ENCODE peak calls at places on chromosomes 16 and 17, in five cellular contexts. Q is stimulated activated CD8-positive, alpha-beta memory T cell treated with anti-CD3 and anti-CD28 coated beads, Interleukin-12 subunit alpha, Interleukin-12 subunit beta, amount 100 ng/mL, for 1 hour; K is putamen; C is activated CD4-positive, alpha-beta T cell treated with anti-CD3 and anti-CD28 coated beads for 48 hours; J is nephron progenitor cell. G is an unnamed sample.

GRCh38 chr17:77424585-77425344 is 284.0 kb downstream of the SEC14L1 start:
- DNase-seq in Q (no peak), K (peak), C (no peak), J (peak), G (no peak)

GRCh38 chr17:59329558-59330313 is 1.7 kb upstream of the YPEL2 start:
- DNase-seq in Q (peak), C (peak), J (peak), K (peak), G (peak)

GRCh38 chr17:83182620-83183063 is 103.2 kb downstream of the METRNL start:
- DNase-seq in K (no peak), C (no peak), Q (no peak), J (peak), G (no peak)

GRCh38 chr16:66751135-66751991 is at the start of gene DYNC1LI2:
- DNase-seq in J (peak), Q (peak), K (peak), C (peak), G (peak)

GRCh38 chr16:80996688-80997138 is 10.0 kb downstream of the CMC2 start:
- DNase-seq in J (no peak), K (no peak), C (no peak), Q (no peak), G (no peak)

GRCh38 chr17:81494984-81495383 is 17.6 kb downstream of the ACTG1 start:
- DNase-seq in J (no peak), K (peak), C (no peak), Q (no peak), G (peak)

GRCh38 chr17:12985431-12986285 is 32.2 kb downstream of the ELAC2 start:
- DNase-seq in C (no peak), K (peak), J (no peak), Q (no peak), G (no peak)

GRCh38 chr17:1179112-1179634 is 608 bp downstream of the ABR start:
- DNase-seq in J (no peak), C (no peak), K (no peak), Q (no peak), G (no peak)

GRCh38 chr17:72120878-72121163 is at the start of gene SOX9:
- DNase-seq in Q (no peak), C (no peak), K (peak), J (peak), G (peak)

GRCh38 chr17:55067697-55068439 is 99.3 kb downstream of the STXBP4 start:
- DNase-seq in K (no peak), Q (no peak), J (no peak), C (no peak), G (no peak)

GRCh38 chr16:86566966-86567700 is 504 bp downstream of the FOXC2 start:
- DNase-seq in Q (no peak), C (no peak), J (peak), K (no peak), G (no peak)

GRCh38 chr17:37642706-37643105 is 540 bp downstream of the DDX52 start:
- DNase-seq in K (peak), C (no peak), Q (no peak), J (no peak), G (peak)

GRCh38 chr17:78561166-78561565 is 16.0 kb downstream of the DNAH17 start:
- DNase-seq in Q (no peak), K (no peak), J (no peak), C (no peak), G (no peak)

GRCh38 chr17:65609749-65610148 is 48.3 kb upstream of the AXIN2 start:
- DNase-seq in K (no peak), C (no peak), Q (no peak), J (no peak), G (no peak)

GRCh38 chr17:80881321-80881720 is 110.3 kb upstream of the CHMP6 start:
- DNase-seq in C (no peak), K (no peak), J (no peak), Q (no peak), G (no peak)

GRCh38 chr17:80869476-80869875 is 122.2 kb upstream of the CHMP6 start:
- DNase-seq in C (no peak), K (no peak), Q (no peak), J (no peak), G (no peak)

GRCh38 chr16:71796501-71796900 is 12.1 kb downstream of the AP1G1 start:
- DNase-seq in J (no peak), C (no peak), K (no peak), Q (no peak), G (no peak)

GRCh38 chr16:2278272-2278608 is 10.3 kb upstream of the RNPS1 start:
- DNase-seq in K (no peak), Q (no peak), C (no peak), J (no peak), G (no peak)

GRCh38 chr17:83176272-83176955 is 97.0 kb downstream of the METRNL start:
- DNase-seq in J (peak), C (no peak), K (no peak), Q (no peak), G (no peak)

GRCh38 chr17:55117063-55117611 is 147.6 kb upstream of the HLF start:
- DNase-seq in C (no peak), Q (no peak), K (no peak), J (no peak), G (no peak)

GRCh38 chr16:31664683-31665482 is 137.2 kb downstream of the AHSP start:
- DNase-seq in Q (no peak), K (no peak), J (no peak), C (no peak), G (no peak)

GRCh38 chr17:69423450-69423849 is 9.0 kb downstream of the MAP2K6 start:
- DNase-seq in K (no peak), C (peak), Q (no peak), J (no peak), G (no peak)

GRCh38 chr16:87094246-87094865 is 222.8 kb downstream of the C16orf95 start:
- DNase-seq in J (peak), K (no peak), Q (no peak), C (no peak), G (no peak)

GRCh38 chr16:6891486-6891885 is 441.2 kb upstream of the RBFOX1 start:
- DNase-seq in J (no peak), K (no peak), Q (no peak), C (no peak), G (no peak)